ENCODE peak calls at places on chromosomes 13 and 19, in four cellular contexts. I is HEK293T; K is activated CD4-positive, alpha-beta memory T cell treated with anti-CD3 and anti-CD28 coated beads for 36 hours; G is omental fat pad. X is an unnamed sample.

GRCh38 chr19:48475369-48476068 is 6.3 kb downstream of the CYTH2 start:
- DNase-seq in I (no peak), K (no peak), G (no peak), X (no peak)

GRCh38 chr19:2424686-2425621 is 2.4 kb downstream of the TIMM13 start:
- DNase-seq in I (no peak), K (no peak), G (no peak), X (no peak)

GRCh38 chr19:11538232-11539036 is at the start of gene CNN1:
- DNase-seq in I (no peak), K (no peak), G (no peak), X (peak)

GRCh38 chr13:85099245-85099644 is 700.0 kb downstream of the SLITRK6 start:
- DNase-seq in I (no peak), K (no peak), G (no peak), X (no peak)

GRCh38 chr19:43462383-43462782 is 3.0 kb downstream of the LYPD3 start:
- DNase-seq in I (no peak), K (no peak), G (no peak), X (no peak)

GRCh38 chr19:58059003-58059671 is at the start of gene ZNF135:
- DNase-seq in I (no peak), K (peak), G (peak), X (peak)

GRCh38 chr19:38565686-38566105 is 52.1 kb downstream of the MAP4K1 start:
- DNase-seq in I (no peak), K (no peak), G (no peak), X (no peak)

GRCh38 chr19:32662186-32662585 is 12.8 kb downstream of the ANKRD27 start:
- DNase-seq in I (no peak), K (no peak), G (no peak), X (no peak)

GRCh38 chr19:6126335-6126974 is 9.0 kb upstream of the ACSBG2 start:
- DNase-seq in I (peak), K (no peak), G (no peak), X (no peak)

GRCh38 chr19:15265849-15266248 is 33.6 kb upstream of the EPHX3 start:
- DNase-seq in I (no peak), K (no peak), G (peak), X (peak)

GRCh38 chr19:33487901-33488817 is 33.4 kb downstream of the PEPD start:
- DNase-seq in I (no peak), K (no peak), G (no peak), X (no peak)

GRCh38 chr13:43573787-43574562 is 212.8 kb downstream of the ENOX1 start:
- DNase-seq in I (no peak), K (no peak), G (no peak), X (no peak)

GRCh38 chr19:37551123-37551993 is 43.2 kb downstream of the ZNF571 start:
- DNase-seq in I (no peak), K (peak), G (no peak), X (no peak)

GRCh38 chr19:40718774-40719391 is 2.0 kb downstream of the ITPKC start:
- DNase-seq in I (no peak), K (peak), G (no peak), X (no peak)

GRCh38 chr13:39417643-39418042 is 185.3 kb downstream of the LHFPL6 start:
- DNase-seq in I (no peak), K (no peak), G (no peak), X (no peak)

GRCh38 chr13:59568306-59568705 is 595.4 kb downstream of the DIAPH3 start:
- DNase-seq in I (no peak), K (no peak), G (no peak), X (no peak)

GRCh38 chr19:17337675-17338439 is 504 bp downstream of the GTPBP3 start:
- DNase-seq in I (peak), K (peak), G (no peak), X (no peak)

GRCh38 chr13:50085063-50085462 is 69.8 kb downstream of the KCNRG start:
- DNase-seq in I (peak), K (no peak), G (no peak), X (no peak)

GRCh38 chr19:38849147-38849745 is 540 bp downstream of the HNRNPL start:
- DNase-seq in I (peak), K (peak), G (peak), X (peak)

GRCh38 chr13:44331446-44331845 is 42.2 kb upstream of the SERP2 start:
- DNase-seq in I (no peak), K (peak), G (no peak), X (peak)

GRCh38 chr19:10286803-10287737 is at the start of gene ICAM4:
- DNase-seq in I (peak), K (peak), G (no peak), X (no peak)

X was measured in esophagus muscularis mucosa.